ENCODE peak calls at places on chromosomes 13 and 19, in seven cellular contexts. E, V, S, Z, X, H and U are unnamed samples.

GRCh38 chr19:3641515-3642269 is 15.1 kb upstream of the CACTIN start:
- DNase-seq in E (no peak), V (no peak), S (no peak), Z (no peak), X (no peak), H (no peak), U (no peak)

GRCh38 chr19:57888494-57889231 is at the start of gene ZNF814:
- DNase-seq in E (peak), V (peak), S (peak), Z (no peak), X (peak), H (peak), U (peak)

GRCh38 chr19:18559685-18560084 is 2.0 kb downstream of the KXD1 start:
- DNase-seq in E (no peak), V (no peak), S (no peak), Z (no peak), X (no peak), H (no peak), U (no peak)

GRCh38 chr13:112904436-112904960 is 64.5 kb upstream of the MCF2L start:
- DNase-seq in E (no peak), V (no peak), S (no peak), Z (no peak), X (no peak), H (no peak), U (no peak)

GRCh38 chr13:68810660-68811059 is 1297.0 kb upstream of the ATXN8OS start:
- DNase-seq in E (no peak), V (no peak), S (no peak), Z (no peak), X (no peak), H (no peak), U (no peak)

GRCh38 chr13:61546413-61546812 is 130.8 kb upstream of the PCDH20 start:
- DNase-seq in E (no peak), V (no peak), S (no peak), Z (no peak), X (no peak), H (no peak), U (no peak)

GRCh38 chr19:50759886-50760285 is 10.4 kb upstream of the GPR32 start:
- DNase-seq in E (no peak), V (no peak), S (no peak), Z (no peak), X (no peak), H (no peak), U (no peak)

GRCh38 chr13:40109324-40109958 is 454.0 kb downstream of the COG6 start:
- DNase-seq in E (no peak), V (no peak), S (no peak), Z (no peak), X (no peak), H (no peak), U (no peak)

GRCh38 chr19:39518975-39519374 is 4.0 kb downstream of the SELENOV start:
- DNase-seq in E (no peak), V (no peak), S (no peak), Z (no peak), X (no peak), H (no peak), U (no peak)

GRCh38 chr19:34519602-34520001 is 38.0 kb downstream of the WTIP start:
- DNase-seq in E (no peak), V (no peak), S (no peak), Z (no peak), X (no peak), H (no peak), U (no peak)

GRCh38 chr13:50911051-50911690 is 1.6 kb downstream of the RNASEH2B start:
- DNase-seq in E (no peak), V (no peak), S (no peak), Z (peak), X (no peak), H (no peak), U (no peak)